ENCODE peak calls at places on chromosomes 13 and 19, in four cellular contexts. I, O, E and G are unnamed samples.

GRCh38 chr13:107234315-107234714 is 666.4 kb upstream of the ARGLU1 start:
- DNase-seq in I (no peak), O (no peak), E (no peak), G (no peak)

GRCh38 chr13:26896986-26897668 is 136.5 kb upstream of the GPR12 start:
- DNase-seq in I (no peak), O (no peak), E (no peak), G (no peak)

GRCh38 chr19:35592226-35592625 is 6.3 kb downstream of the PMIS2 start:
- DNase-seq in O (peak; percentile 45), E (peak; percentile 53), I (no peak), G (peak; percentile 37)

GRCh38 chr19:28831464-28831863 is 381.5 kb downstream of the UQCRFS1 start:
- DNase-seq in E (no peak), I (no peak), O (no peak), G (no peak)

GRCh38 chr19:6071840-6072239 is 38.5 kb downstream of the RFX2 start:
- DNase-seq in O (no peak), I (no peak), E (no peak), G (no peak)

GRCh38 chr19:50330365-50331078 is 1.3 kb upstream of the KCNC3 start:
- DNase-seq in O (peak; percentile 92), I (no peak), E (peak; percentile 95), G (peak; percentile 1)

GRCh38 chr19:46205183-46205984 is 24.2 kb upstream of the IGFL1 start:
- DNase-seq in I (no peak), E (no peak), O (no peak), G (no peak)

GRCh38 chr19:30490760-30491159 is 118.6 kb downstream of the ZNF536 start:
- DNase-seq in O (no peak), I (no peak), E (no peak), G (no peak)

GRCh38 chr19:16327911-16328823 is 3.5 kb downstream of the KLF2 start:
- DNase-seq in I (no peak), E (no peak), O (no peak), G (peak; percentile 86)

DNA sequence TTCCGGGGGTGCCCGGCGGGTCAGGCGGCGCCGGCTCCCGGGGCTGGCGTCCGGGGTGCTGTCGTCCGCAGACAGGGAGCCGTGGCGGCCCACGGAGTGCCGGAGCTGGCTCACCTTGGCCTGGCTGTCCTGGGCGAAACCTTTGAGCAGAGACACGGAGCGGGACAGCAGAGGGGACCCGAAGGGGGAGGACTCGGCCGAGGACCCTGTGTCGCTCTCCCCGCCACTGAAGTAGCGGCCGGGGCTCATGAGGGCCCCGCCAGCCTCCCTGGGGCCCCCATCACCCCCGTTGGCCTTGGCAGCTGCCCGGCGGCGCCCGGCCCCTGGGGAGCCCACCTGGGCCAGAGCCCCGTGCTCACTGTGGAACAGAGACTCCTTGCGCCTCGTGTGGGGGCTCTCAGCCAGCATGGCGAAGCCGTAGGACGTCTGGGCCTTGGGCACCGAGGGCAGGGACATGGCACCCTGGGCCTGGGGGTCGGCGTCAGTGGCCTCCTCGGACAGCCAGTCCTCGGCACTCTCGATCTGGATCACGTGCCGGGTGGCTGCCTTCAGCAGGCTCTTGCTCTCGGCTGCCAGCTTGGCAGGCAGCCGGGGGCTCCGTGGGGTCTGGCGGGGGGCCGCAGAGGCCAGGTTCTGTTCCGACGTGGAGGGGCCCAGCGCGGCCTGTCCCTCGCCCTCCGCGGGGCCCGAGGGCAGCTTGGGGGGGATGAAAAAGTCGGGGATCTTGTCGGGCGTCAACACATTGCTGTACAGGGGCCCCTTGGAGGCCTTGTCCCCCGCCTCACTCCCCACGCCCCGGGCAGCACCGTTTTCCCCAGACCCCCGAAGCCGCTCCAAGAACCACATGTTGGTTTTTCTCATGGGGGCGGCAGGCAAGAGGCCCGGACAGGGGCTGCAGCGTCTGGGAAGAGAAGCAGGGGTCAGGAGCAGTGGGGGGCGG is 1.2 kb downstream of the C2CD4C start:
- DNase-seq in E (peak; percentile 53), O (no peak), I (no peak), G (no peak)
- H3K4me3 ChIP-seq in E (peak overlapping the region; percentile 42), O (no peak overlapping the region), I (no peak overlapping the region), G (no peak overlapping the region)

GRCh38 chr13:85362980-85363379 is 436.2 kb downstream of the SLITRK6 start:
- DNase-seq in E (no peak), O (no peak), I (no peak), G (no peak)

GRCh38 chr13:85363504-85363903 is 435.7 kb downstream of the SLITRK6 start:
- DNase-seq in E (no peak), I (no peak), O (no peak), G (no peak)

GRCh38 chr13:85368686-85369085 is 430.5 kb downstream of the SLITRK6 start:
- DNase-seq in E (no peak), I (no peak), O (no peak), G (no peak)

GRCh38 chr13:85367887-85368286 is 431.3 kb downstream of the SLITRK6 start:
- DNase-seq in O (no peak), E (no peak), I (no peak), G (peak; percentile 2)

GRCh38 chr13:85366759-85367417 is 432.3 kb downstream of the SLITRK6 start:
- DNase-seq in I (no peak), O (no peak), E (no peak), G (peak; percentile 52)
- TF ChIP-seq CHD1 in I (no peak), O (no peak), E (no peak), G (no peak)

DNA sequence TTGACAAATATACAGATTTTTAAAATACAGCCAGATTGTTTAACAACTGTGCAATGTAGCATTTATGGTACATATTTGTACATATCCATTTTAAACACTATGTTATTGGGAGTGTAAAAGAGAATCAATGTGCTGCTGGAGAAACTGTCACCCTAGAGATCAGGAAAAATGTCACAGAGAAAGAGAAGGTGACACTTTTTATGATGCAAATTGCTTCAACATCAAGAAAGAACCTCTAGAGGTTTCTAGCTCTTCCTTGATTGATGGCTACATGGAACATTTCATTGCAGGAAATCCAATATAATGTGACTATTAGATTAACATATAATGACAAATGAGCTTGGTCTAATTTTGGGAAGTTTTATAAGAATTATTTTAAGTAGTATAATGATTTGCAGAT is 1491.2 kb upstream of the PCDH20 start:
- DNase-seq in E (no peak), O (no peak), I (no peak), G (no peak)
- H3K4me3 ChIP-seq in E (no peak overlapping the region), O (no peak overlapping the region), I (no peak overlapping the region), G (no peak overlapping the region)

GRCh38 chr19:21680026-21680425 is 87.4 kb downstream of the ZNF100 start:
- DNase-seq in I (no peak), O (no peak), E (no peak), G (no peak)

GRCh38 chr19:21680679-21681078 is 86.7 kb downstream of the ZNF100 start:
- DNase-seq in O (no peak), I (no peak), E (no peak), G (no peak)

DNA sequence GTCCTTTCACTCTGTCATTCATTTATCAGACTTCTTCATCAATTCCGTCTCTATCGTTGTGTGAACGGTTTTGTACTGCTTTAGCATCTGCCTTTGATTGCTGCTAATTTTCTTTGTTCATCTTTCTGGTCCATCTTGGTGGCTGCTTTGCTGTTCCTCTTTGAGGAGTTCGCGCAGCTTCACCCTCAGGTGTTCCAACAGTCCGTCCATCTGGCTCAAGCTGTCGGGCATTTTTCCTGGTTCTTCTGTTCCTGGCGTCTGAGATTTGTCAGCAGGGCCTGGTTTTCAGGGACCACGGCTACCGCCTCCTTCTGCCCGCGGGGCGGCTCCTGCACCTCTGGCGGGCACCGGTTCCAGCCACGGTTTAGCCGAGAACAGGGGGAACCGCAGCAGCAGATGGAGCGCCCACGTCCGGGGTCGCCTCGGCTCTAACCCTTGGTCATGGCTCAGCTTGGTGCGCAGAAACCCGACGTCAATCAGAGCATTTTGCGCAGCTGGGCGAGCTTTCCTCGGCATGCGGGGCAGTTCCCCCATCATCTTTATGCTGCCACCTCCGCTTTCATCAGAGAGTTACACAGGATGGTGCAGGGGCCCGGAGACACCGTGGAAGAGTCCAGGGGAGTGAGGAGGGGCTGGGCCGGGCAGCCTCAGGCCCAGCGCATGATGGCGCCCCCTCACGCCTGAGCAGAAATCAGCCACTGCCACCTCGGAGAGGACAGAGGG is 89.5 kb downstream of the ZNF100 start:
- DNase-seq in E (no peak), I (no peak), O (no peak), G (no peak)
- TF ChIP-seq CHD1 in E (no peak), I (no peak), O (no peak), G (no peak)

GRCh38 chr19:9858766-9859165 is 23.6 kb downstream of the PIN1 start:
- DNase-seq in O (no peak), I (no peak), E (no peak), G (no peak)
- H3K4me3 ChIP-seq in O (no peak overlapping the region), I (no peak overlapping the region), E (no peak overlapping the region), G (no peak overlapping the region)

DNA sequence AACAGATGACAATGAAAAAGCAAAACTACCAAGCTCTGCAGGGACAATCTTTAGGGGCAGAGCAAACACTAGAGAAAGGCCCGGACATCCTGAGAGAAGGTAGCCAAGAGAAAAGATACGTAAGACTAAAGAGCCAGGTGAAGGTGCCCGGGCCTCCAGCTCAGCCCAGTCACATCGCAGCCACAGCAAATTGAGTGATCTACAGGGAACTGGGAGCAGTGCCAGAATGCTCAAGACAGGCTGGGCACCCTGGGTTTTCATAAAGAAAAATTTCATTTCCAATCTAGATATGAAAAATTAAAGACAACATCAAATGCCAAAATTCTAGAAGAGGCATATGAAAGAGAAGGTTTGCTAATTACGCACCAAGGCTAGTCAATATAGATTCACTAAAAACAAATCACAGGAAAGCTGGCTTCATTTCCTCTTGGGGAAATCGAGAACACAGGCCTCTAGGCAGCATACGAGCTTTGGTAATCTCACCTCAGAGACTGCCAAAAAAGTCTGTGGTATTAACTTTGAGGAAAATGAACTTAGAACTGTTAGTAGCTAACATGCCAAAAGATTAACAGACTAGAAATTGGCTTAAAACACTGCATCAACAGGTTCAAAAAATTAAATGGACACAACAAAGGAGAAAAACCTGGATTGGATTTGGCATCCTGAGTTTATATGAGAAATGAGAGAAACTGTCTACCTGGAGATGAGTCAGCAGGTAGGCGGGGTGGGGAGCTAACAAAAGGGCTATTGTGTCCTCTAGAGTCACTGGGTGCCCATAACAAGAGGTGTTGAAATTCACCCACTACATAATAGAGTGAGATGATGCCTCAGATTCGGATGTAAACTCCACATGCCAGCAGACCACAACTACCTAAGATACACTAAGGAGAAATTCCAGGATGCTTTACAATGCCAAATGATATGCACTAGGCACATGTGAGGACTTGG is 6.6 kb downstream of the ANKRD10 start:
- DNase-seq in O (no peak), E (no peak), I (no peak), G (peak; percentile 72)
- TF ChIP-seq CHD1 in O (no peak), E (no peak), I (no peak), G (no peak)

GRCh38 chr19:53212703-53213320 is 19.7 kb upstream of the ZNF665 start:
- DNase-seq in O (no peak), I (no peak), E (no peak), G (no peak)
- H3K4me3 ChIP-seq in O (no peak overlapping the region), I (no peak overlapping the region), E (no peak overlapping the region), G (no peak overlapping the region)

GRCh38 chr19:4613258-4613751 is 26.0 kb upstream of the TNFAIP8L1 start:
- DNase-seq in O (no peak), E (no peak), I (no peak), G (no peak)
- TF ChIP-seq CHD1 in O (no peak), E (no peak), I (no peak), G (no peak)